ENCODE peak calls at places on chromosomes 2 and 18, in seven cellular contexts. One of them, this sample, is unnamed.

GRCh38 chr2:26885651-26886329 is 37.9 kb downstream of the DPYSL5 start:
- DNase-seq in K562: no peak
- DNase-seq in heart right ventricle: no peak
- DNase-seq in kidney: no peak
- DNase-seq in bronchial epithelial cell: no peak
- DNase-seq in WTC11: no peak
- DNase-seq in GM10248: no peak
- DNase-seq in this sample: no peak

GRCh38 chr2:60440080-60440753 is 113.2 kb downstream of the BCL11A start:
- DNase-seq in K562: no peak
- DNase-seq in heart right ventricle: no peak
- DNase-seq in kidney: no peak
- DNase-seq in bronchial epithelial cell: no peak
- DNase-seq in WTC11: no peak
- DNase-seq in GM10248: no peak
- DNase-seq in this sample: no peak

GRCh38 chr2:98388081-98388480 is 41.8 kb downstream of the CNGA3 start:
- DNase-seq in K562: no peak
- DNase-seq in heart right ventricle: no peak
- DNase-seq in kidney: peak
- DNase-seq in bronchial epithelial cell: no peak
- DNase-seq in WTC11: no peak
- DNase-seq in GM10248: no peak
- DNase-seq in this sample: no peak

GRCh38 chr2:20704886-20705285 is 37.9 kb downstream of the GDF7 start:
- DNase-seq in K562: no peak
- DNase-seq in heart right ventricle: no peak
- DNase-seq in kidney: no peak
- DNase-seq in bronchial epithelial cell: no peak
- DNase-seq in WTC11: no peak
- DNase-seq in GM10248: no peak
- DNase-seq in this sample: no peak

GRCh38 chr2:32947484-32948143 is 861 bp downstream of the LTBP1 start:
- DNase-seq in K562: peak
- DNase-seq in heart right ventricle: peak
- DNase-seq in kidney: peak
- DNase-seq in bronchial epithelial cell: peak
- DNase-seq in WTC11: peak
- DNase-seq in GM10248: peak
- DNase-seq in this sample: no peak

GRCh38 chr2:54871457-54872103 is 148.1 kb downstream of the EML6 start:
- DNase-seq in K562: no peak
- DNase-seq in heart right ventricle: no peak
- DNase-seq in kidney: no peak
- DNase-seq in bronchial epithelial cell: peak
- DNase-seq in WTC11: no peak
- DNase-seq in GM10248: no peak
- DNase-seq in this sample: no peak

GRCh38 chr2:36708119-36708741 is 11.7 kb downstream of the VIT start:
- DNase-seq in K562: no peak
- DNase-seq in heart right ventricle: no peak
- DNase-seq in kidney: no peak
- DNase-seq in bronchial epithelial cell: peak
- DNase-seq in WTC11: no peak
- DNase-seq in GM10248: no peak
- DNase-seq in this sample: no peak

GRCh38 chr2:9375857-9376428 is 47.4 kb downstream of the ITGB1BP1 start:
- DNase-seq in K562: no peak
- DNase-seq in heart right ventricle: no peak
- DNase-seq in kidney: no peak
- DNase-seq in bronchial epithelial cell: no peak
- DNase-seq in WTC11: no peak
- DNase-seq in GM10248: no peak
- DNase-seq in this sample: no peak

GRCh38 chr2:130762031-130762909 is 6.9 kb downstream of the AMER3 start:
- DNase-seq in K562: no peak
- DNase-seq in heart right ventricle: no peak
- DNase-seq in kidney: peak
- DNase-seq in bronchial epithelial cell: no peak
- DNase-seq in WTC11: no peak
- DNase-seq in GM10248: no peak
- DNase-seq in this sample: no peak

GRCh38 chr18:60082282-60082681 is 182.5 kb downstream of the PMAIP1 start:
- DNase-seq in K562: no peak
- DNase-seq in heart right ventricle: no peak
- DNase-seq in kidney: no peak
- DNase-seq in bronchial epithelial cell: no peak
- DNase-seq in WTC11: no peak
- DNase-seq in GM10248: no peak
- DNase-seq in this sample: no peak

GRCh38 chr2:173254659-173255058 is 100.0 kb upstream of the CDCA7 start:
- DNase-seq in K562: no peak
- DNase-seq in heart right ventricle: no peak
- DNase-seq in kidney: no peak
- DNase-seq in bronchial epithelial cell: peak
- DNase-seq in WTC11: no peak
- DNase-seq in GM10248: no peak
- DNase-seq in this sample: no peak

GRCh38 chr18:24263078-24263477 is 124.2 kb downstream of the CABYR start:
- DNase-seq in K562: no peak
- DNase-seq in heart right ventricle: no peak
- DNase-seq in kidney: no peak
- DNase-seq in bronchial epithelial cell: no peak
- DNase-seq in WTC11: no peak
- DNase-seq in GM10248: no peak
- DNase-seq in this sample: no peak

GRCh38 chr2:165455940-165456479 is 13.5 kb upstream of the CSRNP3 start:
- DNase-seq in K562: no peak
- DNase-seq in heart right ventricle: no peak
- DNase-seq in kidney: no peak
- DNase-seq in bronchial epithelial cell: no peak
- DNase-seq in WTC11: no peak
- DNase-seq in GM10248: no peak
- DNase-seq in this sample: no peak

GRCh38 chr2:134144651-134145050 is 109.2 kb upstream of the MGAT5 start:
- DNase-seq in K562: no peak
- DNase-seq in heart right ventricle: no peak
- DNase-seq in kidney: no peak
- DNase-seq in bronchial epithelial cell: no peak
- DNase-seq in WTC11: no peak
- DNase-seq in GM10248: no peak
- DNase-seq in this sample: no peak

GRCh38 chr2:133097666-133098065 is 427.7 kb upstream of the LYPD1 start:
- DNase-seq in K562: no peak
- DNase-seq in heart right ventricle: no peak
- DNase-seq in kidney: no peak
- DNase-seq in bronchial epithelial cell: no peak
- DNase-seq in WTC11: no peak
- DNase-seq in GM10248: no peak
- DNase-seq in this sample: no peak

GRCh38 chr2:25955036-25955435 is 27.3 kb downstream of the KIF3C start:
- DNase-seq in K562: no peak
- DNase-seq in heart right ventricle: no peak
- DNase-seq in kidney: peak
- DNase-seq in bronchial epithelial cell: no peak
- DNase-seq in WTC11: no peak
- DNase-seq in GM10248: no peak
- DNase-seq in this sample: no peak

GRCh38 chr2:17918789-17919188 is 40.3 kb downstream of the KCNS3 start:
- DNase-seq in K562: no peak
- DNase-seq in heart right ventricle: no peak
- DNase-seq in kidney: no peak
- DNase-seq in bronchial epithelial cell: peak
- DNase-seq in WTC11: peak
- DNase-seq in GM10248: no peak
- DNase-seq in this sample: no peak

GRCh38 chr18:13823707-13824395 is at the start of gene MC5R:
- DNase-seq in K562: peak
- DNase-seq in heart right ventricle: peak
- DNase-seq in kidney: peak
- DNase-seq in bronchial epithelial cell: peak
- DNase-seq in WTC11: peak
- DNase-seq in GM10248: peak
- DNase-seq in this sample: peak
- TF ChIP-seq CTCF in K562: peak
- TF ChIP-seq CTCF in heart right ventricle: peak
- TF ChIP-seq CTCF in kidney: peak
- TF ChIP-seq CTCF in bronchial epithelial cell: peak
- TF ChIP-seq CTCF in WTC11: peak
- TF ChIP-seq CTCF in GM10248: peak
- TF ChIP-seq CTCF in this sample: peak

GRCh38 chr2:204129591-204130270 is 193.2 kb downstream of the ICOS start:
- DNase-seq in K562: no peak
- DNase-seq in heart right ventricle: peak
- DNase-seq in kidney: no peak
- DNase-seq in bronchial epithelial cell: no peak
- DNase-seq in WTC11: no peak
- DNase-seq in GM10248: no peak
- DNase-seq in this sample: no peak

GRCh38 chr2:204127238-204127637 is 190.7 kb downstream of the ICOS start:
- DNase-seq in K562: no peak
- DNase-seq in heart right ventricle: no peak
- DNase-seq in kidney: no peak
- DNase-seq in bronchial epithelial cell: no peak
- DNase-seq in WTC11: no peak
- DNase-seq in GM10248: no peak
- DNase-seq in this sample: no peak

GRCh38 chr2:204124140-204124750 is 187.7 kb downstream of the ICOS start:
- DNase-seq in K562: no peak
- DNase-seq in heart right ventricle: no peak
- DNase-seq in kidney: no peak
- DNase-seq in bronchial epithelial cell: no peak
- DNase-seq in WTC11: no peak
- DNase-seq in GM10248: no peak
- DNase-seq in this sample: no peak

GRCh38 chr2:204122425-204122824 is 185.9 kb downstream of the ICOS start:
- DNase-seq in K562: no peak
- DNase-seq in heart right ventricle: no peak
- DNase-seq in kidney: no peak
- DNase-seq in bronchial epithelial cell: no peak
- DNase-seq in WTC11: no peak
- DNase-seq in GM10248: no peak
- DNase-seq in this sample: no peak

DNA sequence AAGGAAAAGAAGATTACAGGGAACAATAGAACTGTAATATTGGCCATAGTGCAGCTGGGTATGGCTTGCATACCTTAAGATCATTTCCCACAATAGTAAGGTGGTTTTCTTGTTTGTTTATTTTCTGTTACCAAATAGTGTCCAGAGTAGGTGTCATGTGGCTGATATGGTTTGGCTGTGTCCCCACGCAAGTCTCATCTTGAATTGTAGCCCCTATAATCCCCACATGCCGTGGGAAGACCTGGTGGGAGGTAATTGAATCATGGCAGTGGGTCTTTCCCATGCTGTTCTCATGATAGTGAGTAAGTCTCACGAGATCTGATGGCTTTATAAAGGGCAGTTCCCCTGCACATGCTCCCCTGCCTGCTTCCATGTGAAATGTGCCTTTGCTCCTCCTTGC is 190.1 kb downstream of the ICOS start:
- DNase-seq in K562: no peak
- DNase-seq in heart right ventricle: no peak
- DNase-seq in kidney: no peak
- DNase-seq in bronchial epithelial cell: no peak
- DNase-seq in WTC11: no peak
- DNase-seq in GM10248: no peak
- DNase-seq in this sample: no peak
- TF ChIP-seq CTCF in K562: no peak
- TF ChIP-seq CTCF in heart right ventricle: no peak
- TF ChIP-seq CTCF in kidney: no peak
- TF ChIP-seq CTCF in bronchial epithelial cell: no peak
- TF ChIP-seq CTCF in WTC11: no peak
- TF ChIP-seq CTCF in GM10248: no peak
- TF ChIP-seq CTCF in this sample: no peak

DNA sequence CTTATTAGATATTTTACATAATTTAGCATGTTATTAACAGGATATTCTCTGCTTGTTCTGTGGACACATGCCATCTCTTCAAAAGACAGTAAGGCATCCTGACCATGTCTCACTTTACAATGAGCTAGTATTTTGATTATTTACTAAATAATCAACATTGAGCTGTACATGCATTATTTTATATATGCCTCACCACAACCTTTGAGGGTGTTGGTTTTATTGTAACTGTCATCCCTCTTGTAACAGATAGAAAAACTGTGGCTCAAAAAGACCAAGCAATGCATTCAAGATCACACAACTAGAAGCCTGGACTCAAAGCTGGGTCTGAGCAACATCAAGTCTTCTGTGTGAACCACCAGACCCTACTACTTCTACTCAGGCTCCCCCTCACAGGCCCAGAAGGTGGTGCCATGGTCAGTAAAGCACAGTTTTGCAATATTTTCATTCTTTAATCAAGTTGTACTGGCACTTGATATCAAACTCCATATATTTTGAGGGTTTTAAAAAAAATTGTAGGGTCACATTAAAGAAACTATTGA is 105.1 kb upstream of the ARL5A start:
- DNase-seq in K562: no peak
- DNase-seq in heart right ventricle: no peak
- DNase-seq in kidney: no peak
- DNase-seq in bronchial epithelial cell: no peak
- DNase-seq in WTC11: no peak
- DNase-seq in GM10248: no peak
- DNase-seq in this sample: no peak
- TF ChIP-seq CTCF in K562: no peak
- TF ChIP-seq CTCF in heart right ventricle: no peak
- TF ChIP-seq CTCF in kidney: no peak
- TF ChIP-seq CTCF in bronchial epithelial cell: no peak
- TF ChIP-seq CTCF in WTC11: no peak
- TF ChIP-seq CTCF in GM10248: no peak
- TF ChIP-seq CTCF in this sample: no peak

DNA sequence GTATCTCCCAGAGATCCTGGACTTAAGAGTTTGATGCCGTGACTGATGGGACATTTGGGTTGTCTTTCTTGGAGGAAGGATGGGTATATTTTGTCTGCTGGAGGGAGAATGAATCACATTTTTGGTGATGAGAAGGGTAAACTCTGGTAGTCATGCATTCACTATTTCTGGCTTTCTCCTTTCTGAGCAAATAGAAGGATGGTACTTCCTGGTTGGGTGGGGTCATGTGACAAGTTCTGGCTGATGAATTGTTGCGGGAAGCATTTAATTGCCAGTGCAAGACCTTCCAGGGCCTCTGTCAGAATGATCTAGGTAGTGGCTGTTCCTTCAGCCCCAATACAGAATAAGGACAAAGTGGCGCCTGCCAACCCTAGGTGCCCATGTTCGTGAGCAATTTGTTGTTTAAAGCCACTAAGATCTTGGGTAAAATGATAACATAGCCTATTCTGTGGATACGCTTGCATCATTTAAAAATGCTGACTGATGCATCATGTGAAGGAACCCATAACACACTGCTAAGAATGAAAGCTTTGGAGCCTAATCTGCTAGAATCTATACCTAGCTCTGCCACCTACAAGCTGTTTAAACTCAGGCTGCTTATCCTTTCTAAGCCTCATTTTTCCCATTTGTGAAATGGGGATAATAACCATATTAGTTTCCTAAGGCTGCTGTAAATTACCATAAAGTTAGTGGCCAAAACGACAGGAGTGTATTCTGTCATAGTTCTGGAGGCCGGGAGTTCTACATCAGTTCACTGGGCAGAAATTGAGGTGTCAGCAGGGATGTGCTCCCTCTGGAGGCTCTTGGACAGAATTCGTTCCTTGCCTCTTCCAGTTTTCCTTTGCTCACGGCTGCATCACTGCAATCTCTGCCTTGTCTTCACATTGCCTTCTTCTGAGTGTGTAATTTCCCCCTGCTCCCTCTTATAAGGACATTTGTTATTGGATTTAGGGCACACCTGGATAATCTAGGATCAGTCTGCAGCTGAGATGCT is 281.3 kb downstream of the AGPS start:
- DNase-seq in K562: no peak
- DNase-seq in heart right ventricle: no peak
- DNase-seq in kidney: no peak
- DNase-seq in bronchial epithelial cell: peak
- DNase-seq in WTC11: no peak
- DNase-seq in GM10248: no peak
- DNase-seq in this sample: no peak
- TF ChIP-seq CTCF in K562: peak
- TF ChIP-seq CTCF in heart right ventricle: no peak
- TF ChIP-seq CTCF in kidney: no peak
- TF ChIP-seq CTCF in bronchial epithelial cell: peak
- TF ChIP-seq CTCF in WTC11: no peak
- TF ChIP-seq CTCF in GM10248: no peak
- TF ChIP-seq CTCF in this sample: no peak